ENCODE peak calls at places on chromosomes 5 and 9, in nine cellular contexts. One of them, this sample, is unnamed.
A peak's percentile ranks its signal among the peaks of the same experiment; 100 is the strongest.

GRCh38 chr5:38556115-38556598 is 289 bp downstream of the LIFR start:
- DNase-seq in ovary: no peak
- DNase-seq in sigmoid colon: no peak
- DNase-seq in A549: peak; percentile 49
- DNase-seq in H1: no peak
- DNase-seq in stomach: no peak
- DNase-seq in tibial nerve: no peak
- DNase-seq in HepG2: no peak
- DNase-seq in suprapubic skin: no peak
- DNase-seq in this sample: no peak

GRCh38 chr5:87020099-87020934 is 247.4 kb upstream of the RASA1 start:
- DNase-seq in ovary: no peak
- DNase-seq in sigmoid colon: no peak
- DNase-seq in A549: peak; percentile 2
- DNase-seq in H1: no peak
- DNase-seq in stomach: no peak
- DNase-seq in tibial nerve: no peak
- DNase-seq in HepG2: no peak
- DNase-seq in suprapubic skin: no peak
- DNase-seq in this sample: peak; percentile 37

GRCh38 chr5:154129013-154129412 is 61.5 kb upstream of the GALNT10 start:
- DNase-seq in ovary: no peak
- DNase-seq in sigmoid colon: no peak
- DNase-seq in A549: no peak
- DNase-seq in H1: no peak
- DNase-seq in stomach: no peak
- DNase-seq in tibial nerve: no peak
- DNase-seq in HepG2: no peak
- DNase-seq in suprapubic skin: no peak
- DNase-seq in this sample: no peak

GRCh38 chr9:116027096-116027495 is 126.5 kb upstream of the PAPPA start:
- DNase-seq in ovary: no peak
- DNase-seq in sigmoid colon: no peak
- DNase-seq in A549: no peak
- DNase-seq in H1: no peak
- DNase-seq in stomach: no peak
- DNase-seq in tibial nerve: no peak
- DNase-seq in HepG2: no peak
- DNase-seq in suprapubic skin: no peak
- DNase-seq in this sample: no peak

GRCh38 chr5:143134900-143135299 is 268.6 kb downstream of the NR3C1 start:
- DNase-seq in ovary: no peak
- DNase-seq in sigmoid colon: no peak
- DNase-seq in A549: no peak
- DNase-seq in H1: no peak
- DNase-seq in stomach: no peak
- DNase-seq in tibial nerve: no peak
- DNase-seq in HepG2: no peak
- DNase-seq in suprapubic skin: no peak
- DNase-seq in this sample: no peak

GRCh38 chr5:128241071-128241695 is 157.6 kb downstream of the SLC12A2 start:
- DNase-seq in ovary: no peak
- DNase-seq in sigmoid colon: no peak
- DNase-seq in A549: no peak
- DNase-seq in H1: no peak
- DNase-seq in stomach: no peak
- DNase-seq in tibial nerve: no peak
- DNase-seq in HepG2: no peak
- DNase-seq in suprapubic skin: no peak
- DNase-seq in this sample: no peak

GRCh38 chr5:149073217-149073616 is 10.4 kb upstream of the SH3TC2 start:
- DNase-seq in ovary: no peak
- DNase-seq in sigmoid colon: no peak
- DNase-seq in A549: no peak
- DNase-seq in H1: no peak
- DNase-seq in stomach: peak; percentile 34
- DNase-seq in tibial nerve: no peak
- DNase-seq in HepG2: no peak
- DNase-seq in suprapubic skin: no peak
- DNase-seq in this sample: no peak

GRCh38 chr5:107365355-107366109 is 305.2 kb downstream of the EFNA5 start:
- DNase-seq in ovary: no peak
- DNase-seq in sigmoid colon: no peak
- DNase-seq in A549: no peak
- DNase-seq in H1: no peak
- DNase-seq in stomach: no peak
- DNase-seq in tibial nerve: no peak
- DNase-seq in HepG2: no peak
- DNase-seq in suprapubic skin: no peak
- DNase-seq in this sample: no peak

GRCh38 chr9:8857330-8858249 is 1058.0 kb upstream of the DMAC1 start:
- DNase-seq in ovary: peak; percentile 82
- DNase-seq in sigmoid colon: peak; percentile 85
- DNase-seq in A549: no peak
- DNase-seq in H1: peak; percentile 29
- DNase-seq in stomach: peak; percentile 29
- DNase-seq in tibial nerve: peak; percentile 35
- DNase-seq in HepG2: no peak
- DNase-seq in suprapubic skin: no peak
- DNase-seq in this sample: peak; percentile 65

GRCh38 chr5:98314262-98314661 is 459.2 kb upstream of the RGMB start:
- DNase-seq in ovary: no peak
- DNase-seq in sigmoid colon: no peak
- DNase-seq in A549: no peak
- DNase-seq in H1: no peak
- DNase-seq in stomach: no peak
- DNase-seq in tibial nerve: no peak
- DNase-seq in HepG2: no peak
- DNase-seq in suprapubic skin: no peak
- DNase-seq in this sample: no peak

GRCh38 chr9:114902773-114903589 is 27.4 kb downstream of the TNFSF8 start:
- DNase-seq in ovary: no peak
- DNase-seq in sigmoid colon: no peak
- DNase-seq in A549: no peak
- DNase-seq in H1: no peak
- DNase-seq in stomach: no peak
- DNase-seq in tibial nerve: no peak
- DNase-seq in HepG2: no peak
- DNase-seq in suprapubic skin: no peak
- DNase-seq in this sample: no peak

GRCh38 chr9:96236854-96237545 is 65.0 kb downstream of the HSD17B3 start:
- DNase-seq in ovary: no peak
- DNase-seq in sigmoid colon: no peak
- DNase-seq in A549: no peak
- DNase-seq in H1: no peak
- DNase-seq in stomach: no peak
- DNase-seq in tibial nerve: no peak
- DNase-seq in HepG2: no peak
- DNase-seq in suprapubic skin: no peak
- DNase-seq in this sample: no peak

GRCh38 chr5:44385236-44385940 is 3.8 kb downstream of the FGF10 start:
- DNase-seq in ovary: no peak
- DNase-seq in sigmoid colon: no peak
- DNase-seq in A549: no peak
- DNase-seq in H1: no peak
- DNase-seq in stomach: no peak
- DNase-seq in tibial nerve: no peak
- DNase-seq in HepG2: no peak
- DNase-seq in suprapubic skin: no peak
- DNase-seq in this sample: no peak

GRCh38 chr5:6342689-6343315 is 35.5 kb downstream of the MED10 start:
- DNase-seq in ovary: no peak
- DNase-seq in sigmoid colon: peak; percentile 19
- DNase-seq in A549: no peak
- DNase-seq in H1: no peak
- DNase-seq in stomach: no peak
- DNase-seq in tibial nerve: no peak
- DNase-seq in HepG2: no peak
- DNase-seq in suprapubic skin: no peak
- DNase-seq in this sample: no peak

GRCh38 chr5:51484326-51484725 is 101.1 kb downstream of the ISL1 start:
- DNase-seq in ovary: no peak
- DNase-seq in sigmoid colon: no peak
- DNase-seq in A549: no peak
- DNase-seq in H1: no peak
- DNase-seq in stomach: no peak
- DNase-seq in tibial nerve: no peak
- DNase-seq in HepG2: no peak
- DNase-seq in suprapubic skin: no peak
- DNase-seq in this sample: no peak

GRCh38 chr9:129353697-129354336 is 175.8 kb upstream of the IER5L start:
- DNase-seq in ovary: no peak
- DNase-seq in sigmoid colon: no peak
- DNase-seq in A549: no peak
- DNase-seq in H1: no peak
- DNase-seq in stomach: no peak
- DNase-seq in tibial nerve: no peak
- DNase-seq in HepG2: no peak
- DNase-seq in suprapubic skin: no peak
- DNase-seq in this sample: no peak

DNA sequence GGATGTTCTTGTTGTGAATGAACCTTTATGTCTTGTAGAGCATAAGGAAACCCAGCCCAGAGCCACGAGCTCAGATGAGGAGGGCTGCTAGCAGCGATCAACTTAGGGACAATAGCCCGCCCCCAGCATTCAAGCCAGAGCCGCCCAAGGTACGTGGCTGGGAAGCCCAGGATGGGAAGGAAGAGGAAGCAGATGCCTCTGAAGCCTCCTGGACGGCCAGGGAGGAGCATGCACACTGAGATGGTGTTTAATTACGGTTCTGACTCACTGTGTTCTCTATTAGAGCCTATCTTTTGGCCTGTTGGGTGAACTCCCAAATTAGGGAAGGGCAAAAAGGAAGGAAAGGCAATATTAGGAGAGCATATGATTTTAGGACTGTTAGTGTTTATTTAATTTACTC is 75.3 kb downstream of the TJP2 start:
- DNase-seq in ovary: no peak
- DNase-seq in sigmoid colon: no peak
- DNase-seq in A549: no peak
- DNase-seq in H1: no peak
- DNase-seq in stomach: no peak
- DNase-seq in tibial nerve: no peak
- DNase-seq in HepG2: no peak
- DNase-seq in suprapubic skin: no peak
- DNase-seq in this sample: no peak
- TF ChIP-seq EP300 in ovary: no peak
- TF ChIP-seq EP300 in sigmoid colon: no peak
- TF ChIP-seq EP300 in A549: no peak
- TF ChIP-seq EP300 in H1: no peak
- TF ChIP-seq EP300 in stomach: no peak
- TF ChIP-seq EP300 in tibial nerve: no peak
- TF ChIP-seq EP300 in HepG2: no peak
- TF ChIP-seq EP300 in suprapubic skin: no peak
- TF ChIP-seq EP300 in this sample: no peak

DNA sequence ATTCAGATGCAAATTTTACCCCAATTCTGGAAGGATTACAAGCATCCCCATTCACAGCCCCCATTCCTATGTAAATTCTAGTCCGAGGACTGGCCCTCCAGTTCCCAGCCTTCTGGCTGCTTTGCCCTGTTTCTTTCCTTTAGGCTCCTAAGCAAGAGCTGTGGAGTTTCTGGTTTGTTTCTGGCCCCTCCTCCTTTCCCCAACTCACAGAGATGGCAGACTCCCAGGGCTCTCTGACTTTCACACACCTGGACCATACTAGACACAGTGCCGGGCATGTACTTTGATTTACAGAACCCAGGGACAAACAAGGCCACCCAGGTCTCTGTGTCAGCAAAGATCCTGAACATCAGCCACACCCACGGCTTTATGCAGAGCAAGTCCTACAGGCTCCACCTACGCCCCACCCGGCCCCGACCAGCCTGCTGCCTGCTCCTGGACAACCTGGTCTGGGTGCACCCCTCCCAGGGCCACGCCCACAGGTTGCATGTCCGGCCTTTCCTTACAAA is 62.5 kb downstream of the SEMA4D start:
- DNase-seq in ovary: no peak
- DNase-seq in sigmoid colon: no peak
- DNase-seq in A549: no peak
- DNase-seq in H1: peak; percentile 82
- DNase-seq in stomach: peak; percentile 90
- DNase-seq in tibial nerve: no peak
- DNase-seq in HepG2: no peak
- DNase-seq in suprapubic skin: no peak
- DNase-seq in this sample: peak; percentile 92
- TF ChIP-seq POLR2A in ovary: no peak
- TF ChIP-seq POLR2A in sigmoid colon: no peak
- TF ChIP-seq POLR2A in A549: no peak
- TF ChIP-seq POLR2A in H1: peak; percentile 74
- TF ChIP-seq POLR2A in stomach: no peak
- TF ChIP-seq POLR2A in tibial nerve: no peak
- TF ChIP-seq POLR2A in HepG2: no peak
- TF ChIP-seq POLR2A in suprapubic skin: no peak
- TF ChIP-seq POLR2A in this sample: no peak

GRCh38 chr5:123371575-123372179 is 51.5 kb downstream of the CEP120 start:
- DNase-seq in ovary: peak; percentile 37
- DNase-seq in sigmoid colon: peak; percentile 65
- DNase-seq in A549: peak; percentile 7
- DNase-seq in H1: peak; percentile 2
- DNase-seq in stomach: peak; percentile 42
- DNase-seq in tibial nerve: peak; percentile 29
- DNase-seq in HepG2: peak; percentile 22
- DNase-seq in suprapubic skin: no peak
- DNase-seq in this sample: peak; percentile 56
- H3K4me1 ChIP-seq in ovary: no peaks in the 10 kb centered on the region
- H3K4me1 ChIP-seq in sigmoid colon: no peaks in the 10 kb centered on the region
- H3K4me1 ChIP-seq in A549: no peaks in the 10 kb centered on the region
- H3K4me1 ChIP-seq in H1: no peaks in the 10 kb centered on the region
- H3K4me1 ChIP-seq in stomach: no peaks in the 10 kb centered on the region
- H3K4me1 ChIP-seq in tibial nerve: no peaks in the 10 kb centered on the region
- H3K4me1 ChIP-seq in HepG2: no peaks in the 10 kb centered on the region
- H3K4me1 ChIP-seq in suprapubic skin: no peaks in the 10 kb centered on the region
- H3K4me1 ChIP-seq in this sample: no peaks in the 10 kb centered on the region

GRCh38 chr9:131772940-131773339 is 33.1 kb upstream of the RAPGEF1 start:
- DNase-seq in ovary: no peak
- DNase-seq in sigmoid colon: no peak
- DNase-seq in A549: no peak
- DNase-seq in H1: no peak
- DNase-seq in stomach: no peak
- DNase-seq in tibial nerve: no peak
- DNase-seq in HepG2: no peak
- DNase-seq in suprapubic skin: no peak
- DNase-seq in this sample: no peak

GRCh38 chr9:131776036-131776435 is 36.2 kb upstream of the RAPGEF1 start:
- DNase-seq in ovary: no peak
- DNase-seq in sigmoid colon: no peak
- DNase-seq in A549: no peak
- DNase-seq in H1: no peak
- DNase-seq in stomach: no peak
- DNase-seq in tibial nerve: no peak
- DNase-seq in HepG2: no peak
- DNase-seq in suprapubic skin: no peak
- DNase-seq in this sample: no peak

GRCh38 chr9:131774636-131775035 is 34.8 kb upstream of the RAPGEF1 start:
- DNase-seq in ovary: no peak
- DNase-seq in sigmoid colon: no peak
- DNase-seq in A549: no peak
- DNase-seq in H1: no peak
- DNase-seq in stomach: no peak
- DNase-seq in tibial nerve: no peak
- DNase-seq in HepG2: no peak
- DNase-seq in suprapubic skin: no peak
- DNase-seq in this sample: no peak

GRCh38 chr9:131771646-131772045 is 31.8 kb upstream of the RAPGEF1 start:
- DNase-seq in ovary: no peak
- DNase-seq in sigmoid colon: no peak
- DNase-seq in A549: no peak
- DNase-seq in H1: no peak
- DNase-seq in stomach: no peak
- DNase-seq in tibial nerve: no peak
- DNase-seq in HepG2: no peak
- DNase-seq in suprapubic skin: no peak
- DNase-seq in this sample: no peak

GRCh38 chr9:131773911-131774379 is 34.1 kb upstream of the RAPGEF1 start:
- DNase-seq in ovary: peak; percentile 33
- DNase-seq in sigmoid colon: no peak
- DNase-seq in A549: peak; percentile 48
- DNase-seq in H1: no peak
- DNase-seq in stomach: peak; percentile 30
- DNase-seq in tibial nerve: no peak
- DNase-seq in HepG2: peak; percentile 41
- DNase-seq in suprapubic skin: no peak
- DNase-seq in this sample: peak; percentile 11
- TF ChIP-seq EP300 in ovary: no peak
- TF ChIP-seq EP300 in sigmoid colon: no peak
- TF ChIP-seq EP300 in A549: no peak
- TF ChIP-seq EP300 in H1: no peak
- TF ChIP-seq EP300 in stomach: no peak
- TF ChIP-seq EP300 in tibial nerve: no peak
- TF ChIP-seq EP300 in HepG2: no peak
- TF ChIP-seq EP300 in suprapubic skin: no peak
- TF ChIP-seq EP300 in this sample: no peak

This sample was measured in transverse colon.